ENCODE peak calls at places on chromosomes 5 and 9, in seven cellular contexts. One of them, this sample, is unnamed.
A peak's percentile ranks its signal among the peaks of the same experiment; 100 is the strongest.

GRCh38 chr5:157248771-157249475 is 17.0 kb upstream of the CYFIP2 start:
- DNase-seq in stomach: no peak
- DNase-seq in breast epithelium: no peak
- DNase-seq in spleen: no peak
- DNase-seq in fibroblast of lung: no peak
- DNase-seq in body of pancreas: no peak
- DNase-seq in psoas muscle: no peak
- DNase-seq in this sample: no peak

GRCh38 chr5:107618233-107618632 is 52.5 kb downstream of the EFNA5 start:
- DNase-seq in fibroblast of lung: peak; percentile 45
- DNase-seq in stomach: no peak
- DNase-seq in breast epithelium: no peak
- DNase-seq in spleen: no peak
- DNase-seq in body of pancreas: no peak
- DNase-seq in psoas muscle: no peak
- DNase-seq in this sample: no peak

GRCh38 chr9:130352586-130353285 is 87.2 kb downstream of the HMCN2 start:
- DNase-seq in spleen: no peak
- DNase-seq in body of pancreas: no peak
- DNase-seq in breast epithelium: no peak
- DNase-seq in fibroblast of lung: no peak
- DNase-seq in psoas muscle: no peak
- DNase-seq in stomach: no peak
- DNase-seq in this sample: no peak

GRCh38 chr5:54243483-54244080 is 66.8 kb downstream of the ARL15 start:
- DNase-seq in fibroblast of lung: peak; percentile 22
- DNase-seq in body of pancreas: peak; percentile 31
- DNase-seq in stomach: no peak
- DNase-seq in spleen: no peak
- DNase-seq in psoas muscle: no peak
- DNase-seq in breast epithelium: no peak
- DNase-seq in this sample: no peak

GRCh38 chr5:87138091-87138819 is 129.4 kb upstream of the RASA1 start:
- DNase-seq in spleen: no peak
- DNase-seq in fibroblast of lung: no peak
- DNase-seq in breast epithelium: no peak
- DNase-seq in body of pancreas: no peak
- DNase-seq in stomach: no peak
- DNase-seq in psoas muscle: no peak
- DNase-seq in this sample: no peak

GRCh38 chr5:56829137-56829536 is 13.8 kb downstream of the MAP3K1 start:
- DNase-seq in spleen: peak; percentile 67
- DNase-seq in breast epithelium: no peak
- DNase-seq in body of pancreas: no peak
- DNase-seq in stomach: no peak
- DNase-seq in psoas muscle: no peak
- DNase-seq in fibroblast of lung: peak; percentile 46
- DNase-seq in this sample: no peak

GRCh38 chr9:37800631-37801286 is at the start of gene DCAF10:
- DNase-seq in spleen: peak; percentile 96
- DNase-seq in body of pancreas: peak; percentile 87
- DNase-seq in breast epithelium: peak; percentile 87
- DNase-seq in psoas muscle: peak; percentile 90
- DNase-seq in stomach: peak; percentile 90
- DNase-seq in fibroblast of lung: peak; percentile 84
- DNase-seq in this sample: no peak

GRCh38 chr5:150788974-150789373 is 10.4 kb downstream of the SMIM3 start:
- DNase-seq in breast epithelium: no peak
- DNase-seq in fibroblast of lung: peak; percentile 70
- DNase-seq in body of pancreas: no peak
- DNase-seq in stomach: no peak
- DNase-seq in psoas muscle: no peak
- DNase-seq in spleen: no peak
- DNase-seq in this sample: no peak

GRCh38 chr9:78215706-78216105 is 20.2 kb upstream of the CEP78 start:
- DNase-seq in stomach: no peak
- DNase-seq in psoas muscle: no peak
- DNase-seq in fibroblast of lung: peak; percentile 80
- DNase-seq in body of pancreas: no peak
- DNase-seq in breast epithelium: no peak
- DNase-seq in spleen: no peak
- DNase-seq in this sample: no peak

GRCh38 chr5:151159649-151160373 is 2.2 kb upstream of the ANXA6 start:
- DNase-seq in fibroblast of lung: no peak
- DNase-seq in spleen: no peak
- DNase-seq in breast epithelium: no peak
- DNase-seq in body of pancreas: no peak
- DNase-seq in stomach: no peak
- DNase-seq in psoas muscle: no peak
- DNase-seq in this sample: no peak

GRCh38 chr5:40841068-40841805 is at the start of gene CARD6:
- DNase-seq in body of pancreas: no peak
- DNase-seq in fibroblast of lung: no peak
- DNase-seq in psoas muscle: no peak
- DNase-seq in spleen: no peak
- DNase-seq in breast epithelium: no peak
- DNase-seq in stomach: no peak
- DNase-seq in this sample: no peak

GRCh38 chr5:177498013-177498847 is 826 bp upstream of the PDLIM7 start:
- DNase-seq in fibroblast of lung: no peak
- DNase-seq in stomach: peak; percentile 45
- DNase-seq in psoas muscle: peak; percentile 62
- DNase-seq in breast epithelium: no peak
- DNase-seq in body of pancreas: no peak
- DNase-seq in spleen: peak; percentile 92
- DNase-seq in this sample: no peak

GRCh38 chr5:141825836-141826560 is 52.2 kb downstream of the PCDH1 start:
- DNase-seq in spleen: peak; percentile 64
- DNase-seq in body of pancreas: no peak
- DNase-seq in stomach: no peak
- DNase-seq in fibroblast of lung: no peak
- DNase-seq in breast epithelium: no peak
- DNase-seq in psoas muscle: no peak
- DNase-seq in this sample: no peak

GRCh38 chr9:130794923-130795495 is 40.0 kb upstream of the ABL1 start:
- DNase-seq in body of pancreas: no peak
- DNase-seq in stomach: no peak
- DNase-seq in psoas muscle: no peak
- DNase-seq in fibroblast of lung: no peak
- DNase-seq in breast epithelium: no peak
- DNase-seq in spleen: no peak
- DNase-seq in this sample: no peak

GRCh38 chr5:14745753-14746152 is 81.2 kb downstream of the OTULIN start:
- DNase-seq in psoas muscle: no peak
- DNase-seq in fibroblast of lung: no peak
- DNase-seq in body of pancreas: no peak
- DNase-seq in stomach: no peak
- DNase-seq in breast epithelium: no peak
- DNase-seq in spleen: peak; percentile 79
- DNase-seq in this sample: no peak

GRCh38 chr5:38369692-38370091 is 111.3 kb downstream of the EGFLAM start:
- DNase-seq in fibroblast of lung: no peak
- DNase-seq in breast epithelium: no peak
- DNase-seq in psoas muscle: no peak
- DNase-seq in stomach: no peak
- DNase-seq in spleen: no peak
- DNase-seq in body of pancreas: no peak
- DNase-seq in this sample: no peak

GRCh38 chr9:34139477-34140146 is 13.1 kb upstream of the DCAF12 start:
- DNase-seq in breast epithelium: no peak
- DNase-seq in body of pancreas: peak; percentile 81
- DNase-seq in psoas muscle: no peak
- DNase-seq in spleen: no peak
- DNase-seq in stomach: peak; percentile 76
- DNase-seq in fibroblast of lung: peak; percentile 92
- DNase-seq in this sample: no peak

GRCh38 chr9:131418143-131419028 is 24.5 kb downstream of the PRRC2B start:
- DNase-seq in psoas muscle: peak; percentile 44
- DNase-seq in stomach: peak; percentile 70
- DNase-seq in spleen: no peak
- DNase-seq in breast epithelium: peak; percentile 71
- DNase-seq in body of pancreas: peak; percentile 77
- DNase-seq in fibroblast of lung: no peak
- DNase-seq in this sample: no peak

GRCh38 chr5:119410448-119411170 is 41.7 kb upstream of the HSD17B4 start:
- DNase-seq in breast epithelium: no peak
- DNase-seq in body of pancreas: no peak
- DNase-seq in stomach: no peak
- DNase-seq in fibroblast of lung: no peak
- DNase-seq in psoas muscle: no peak
- DNase-seq in spleen: no peak
- DNase-seq in this sample: no peak

GRCh38 chr5:119411935-119412623 is 40.2 kb upstream of the HSD17B4 start:
- DNase-seq in stomach: peak; percentile 66
- DNase-seq in psoas muscle: peak; percentile 18
- DNase-seq in body of pancreas: peak; percentile 63
- DNase-seq in fibroblast of lung: peak; percentile 57
- DNase-seq in spleen: no peak
- DNase-seq in breast epithelium: no peak
- DNase-seq in this sample: peak; percentile 76

GRCh38 chr5:119412828-119413227 is 39.5 kb upstream of the HSD17B4 start:
- DNase-seq in breast epithelium: no peak
- DNase-seq in psoas muscle: no peak
- DNase-seq in body of pancreas: no peak
- DNase-seq in fibroblast of lung: no peak
- DNase-seq in spleen: no peak
- DNase-seq in stomach: no peak
- DNase-seq in this sample: no peak

GRCh38 chr5:119409235-119409815 is 43.0 kb upstream of the HSD17B4 start:
- DNase-seq in body of pancreas: no peak
- DNase-seq in psoas muscle: no peak
- DNase-seq in fibroblast of lung: no peak
- DNase-seq in spleen: no peak
- DNase-seq in stomach: no peak
- DNase-seq in breast epithelium: no peak
- DNase-seq in this sample: no peak

GRCh38 chr5:119411291-119411934 is 40.9 kb upstream of the HSD17B4 start:
- DNase-seq in fibroblast of lung: peak; percentile 77
- DNase-seq in body of pancreas: no peak
- DNase-seq in stomach: no peak
- DNase-seq in spleen: no peak
- DNase-seq in psoas muscle: no peak
- DNase-seq in breast epithelium: no peak
- DNase-seq in this sample: no peak
- H3K27ac ChIP-seq in fibroblast of lung: peak overlapping the region; percentile 56
- H3K27ac ChIP-seq in body of pancreas: peak overlapping the region; percentile 62
- H3K27ac ChIP-seq in stomach: no peak overlapping the region
- H3K27ac ChIP-seq in spleen: peak overlapping the region; percentile 37
- H3K27ac ChIP-seq in psoas muscle: no peak overlapping the region
- H3K27ac ChIP-seq in breast epithelium: peak overlapping the region; percentile 70
- H3K27ac ChIP-seq in this sample: peak overlapping the region; percentile 72

DNA sequence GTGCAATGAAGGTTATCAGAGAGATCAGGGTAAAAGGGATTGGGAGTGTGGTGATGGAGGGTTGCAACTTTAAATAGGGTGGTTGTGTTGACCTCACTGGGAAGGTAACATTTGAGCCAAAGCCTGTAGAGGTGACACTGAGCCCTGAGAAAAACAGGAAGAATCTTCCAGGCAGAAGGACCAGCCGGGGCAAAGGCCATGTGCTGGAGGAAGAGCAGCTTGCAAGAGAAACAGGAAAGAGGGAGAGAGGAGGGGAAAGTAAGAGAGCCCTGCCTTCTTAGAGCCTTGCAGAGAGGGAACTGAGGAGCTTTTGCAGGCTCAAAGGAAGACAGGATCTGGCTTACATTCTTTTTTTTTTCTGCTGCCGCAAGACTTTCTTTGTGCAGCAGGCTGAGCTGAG is 17.4 kb downstream of the C9orf153 start:
- DNase-seq in stomach: no peak
- DNase-seq in body of pancreas: no peak
- DNase-seq in fibroblast of lung: no peak
- DNase-seq in spleen: no peak
- DNase-seq in psoas muscle: no peak
- DNase-seq in breast epithelium: no peak
- DNase-seq in this sample: no peak
- H3K4me1 ChIP-seq in stomach: no peaks in the 10 kb centered on the region
- H3K4me1 ChIP-seq in body of pancreas: no peaks in the 10 kb centered on the region
- H3K4me1 ChIP-seq in fibroblast of lung: peaks cover 3% of the 10 kb centered on the region
- H3K4me1 ChIP-seq in spleen: no peaks in the 10 kb centered on the region
- H3K4me1 ChIP-seq in psoas muscle: no peaks in the 10 kb centered on the region
- H3K4me1 ChIP-seq in breast epithelium: peaks cover 3% of the 10 kb centered on the region
- H3K4me1 ChIP-seq in this sample: no peaks in the 10 kb centered on the region

GRCh38 chr9:125604189-125604588 is 102.8 kb downstream of the MAPKAP1 start:
- DNase-seq in body of pancreas: no peak
- DNase-seq in spleen: no peak
- DNase-seq in stomach: no peak
- DNase-seq in breast epithelium: no peak
- DNase-seq in fibroblast of lung: no peak
- DNase-seq in psoas muscle: no peak
- DNase-seq in this sample: no peak

GRCh38 chr9:125603478-125604021 is 103.5 kb downstream of the MAPKAP1 start:
- DNase-seq in spleen: no peak
- DNase-seq in fibroblast of lung: no peak
- DNase-seq in psoas muscle: no peak
- DNase-seq in breast epithelium: no peak
- DNase-seq in body of pancreas: no peak
- DNase-seq in stomach: no peak
- DNase-seq in this sample: no peak

GRCh38 chr9:125600194-125600593 is 106.8 kb downstream of the MAPKAP1 start:
- DNase-seq in spleen: no peak
- DNase-seq in body of pancreas: peak; percentile 22
- DNase-seq in breast epithelium: no peak
- DNase-seq in stomach: peak; percentile 39
- DNase-seq in fibroblast of lung: no peak
- DNase-seq in psoas muscle: no peak
- DNase-seq in this sample: no peak

DNA sequence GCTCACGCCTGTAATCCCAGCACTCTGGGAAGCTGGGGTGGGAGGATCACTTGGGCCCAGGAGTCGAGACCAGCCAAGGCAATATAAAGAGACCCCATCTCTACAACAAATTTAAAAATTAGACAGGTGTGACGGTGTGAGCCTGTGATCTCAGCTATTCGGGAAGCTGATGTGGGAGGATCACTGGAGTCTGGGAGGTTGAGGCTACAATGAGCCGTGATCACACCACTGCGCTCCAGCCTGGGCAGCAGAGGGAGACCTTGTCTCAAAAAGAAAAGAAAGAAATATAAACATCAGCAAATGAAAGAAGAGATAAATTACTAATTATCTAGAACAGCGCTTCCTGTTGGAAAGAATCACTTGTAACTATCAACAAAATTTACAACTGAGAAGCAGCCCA is 105.0 kb downstream of the MAPKAP1 start:
- DNase-seq in spleen: no peak
- DNase-seq in breast epithelium: no peak
- DNase-seq in stomach: no peak
- DNase-seq in psoas muscle: no peak
- DNase-seq in fibroblast of lung: no peak
- DNase-seq in body of pancreas: no peak
- DNase-seq in this sample: no peak
- TF ChIP-seq CTCF in spleen: no peak
- TF ChIP-seq CTCF in breast epithelium: no peak
- TF ChIP-seq CTCF in stomach: no peak
- TF ChIP-seq CTCF in psoas muscle: no peak
- TF ChIP-seq CTCF in fibroblast of lung: no peak
- TF ChIP-seq CTCF in body of pancreas: no peak
- TF ChIP-seq CTCF in this sample: no peak

DNA sequence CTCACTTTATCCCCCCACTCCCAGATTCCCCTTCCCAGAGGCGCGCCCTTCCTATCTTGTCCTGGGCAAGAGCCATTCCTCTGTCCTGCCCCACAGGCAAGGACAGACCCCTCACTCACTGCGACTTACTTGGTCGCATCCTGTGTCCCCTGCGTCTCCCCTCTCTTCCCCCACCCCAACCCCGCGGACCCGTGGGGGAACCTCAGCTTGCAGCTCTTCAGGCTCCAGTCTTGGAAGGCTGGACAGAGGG is 542 bp downstream of the GGTA1 start:
- DNase-seq in breast epithelium: no peak
- DNase-seq in fibroblast of lung: no peak
- DNase-seq in psoas muscle: no peak
- DNase-seq in spleen: no peak
- DNase-seq in body of pancreas: no peak
- DNase-seq in stomach: no peak
- DNase-seq in this sample: no peak
- H3K27ac ChIP-seq in breast epithelium: peak overlapping the region; percentile 80
- H3K27ac ChIP-seq in fibroblast of lung: no peak overlapping the region
- H3K27ac ChIP-seq in psoas muscle: peak overlapping the region; percentile 52
- H3K27ac ChIP-seq in spleen: no peak overlapping the region
- H3K27ac ChIP-seq in body of pancreas: no peak overlapping the region
- H3K27ac ChIP-seq in stomach: peak overlapping the region; percentile 62
- H3K27ac ChIP-seq in this sample: peak overlapping the region; percentile 90

This sample was measured in ascending aorta.